ENCODE peak calls at places on chromosome 7, in ten cellular contexts. V is brain microvascular endothelial cell; F is colonic mucosa; J is BJ; Z is CD8-positive, alpha-beta T cell; L is right atrium auricular region; D is heart right ventricle; H is ovary; I is HL-60; T is OCI-LY7. Y is an unnamed sample.

GRCh38 chr7:91212592-91212991 is 51.6 kb upstream of the FZD1 start:
- DNase-seq in V (peak), F (no peak), J (no peak), Z (no peak), L (no peak), D (no peak), H (no peak), I (no peak), T (no peak), Y (peak)

GRCh38 chr7:75985518-75986146 is 8.8 kb downstream of the TMEM120A start:
- DNase-seq in V (no peak), F (peak), J (no peak), Z (no peak), L (no peak), D (no peak), H (peak), I (no peak), T (no peak), Y (no peak)

GRCh38 chr7:8371742-8372141 is 61.7 kb upstream of the NXPH1 start:
- DNase-seq in V (no peak), F (no peak), J (no peak), Z (no peak), L (no peak), D (no peak), H (no peak), I (no peak), T (no peak), Y (no peak)

GRCh38 chr7:40755438-40755837 is 620.6 kb downstream of the SUGCT start:
- DNase-seq in V (no peak), F (no peak), J (no peak), Z (no peak), L (no peak), D (no peak), H (no peak), I (no peak), T (no peak), Y (peak)

GRCh38 chr7:121020652-121021051 is 32.1 kb downstream of the CPED1 start:
- DNase-seq in V (no peak), F (no peak), J (no peak), Z (no peak), L (no peak), D (no peak), H (no peak), I (peak), T (no peak), Y (peak)

GRCh38 chr7:116542618-116543017 is 17.8 kb downstream of the CAV1 start:
- DNase-seq in V (peak), F (no peak), J (no peak), Z (no peak), L (no peak), D (no peak), H (no peak), I (no peak), T (no peak), Y (no peak)

GRCh38 chr7:99190359-99191009 is 17.4 kb downstream of the KPNA7 start:
- DNase-seq in V (no peak), F (no peak), J (no peak), Z (no peak), L (no peak), D (no peak), H (no peak), I (no peak), T (no peak), Y (no peak)

GRCh38 chr7:130368347-130368746 is 11.9 kb upstream of the CPA1 start:
- DNase-seq in V (no peak), F (no peak), J (no peak), Z (no peak), L (no peak), D (no peak), H (no peak), I (no peak), T (no peak), Y (no peak)

GRCh38 chr7:156191090-156191489 is 378.8 kb upstream of the SHH start:
- DNase-seq in V (no peak), F (no peak), J (no peak), Z (no peak), L (no peak), D (no peak), H (no peak), I (no peak), T (no peak), Y (no peak)

GRCh38 chr7:51255536-51256243 is 60.9 kb downstream of the COBL start:
- DNase-seq in V (no peak), F (no peak), J (no peak), Z (no peak), L (peak), D (no peak), H (no peak), I (no peak), T (no peak), Y (no peak)

GRCh38 chr7:69257592-69257991 is 340.7 kb upstream of the AUTS2 start:
- DNase-seq in V (no peak), F (no peak), J (no peak), Z (no peak), L (no peak), D (no peak), H (no peak), I (no peak), T (no peak), Y (no peak)

GRCh38 chr7:151376218-151376902 is 33.5 kb downstream of the WDR86 start:
- DNase-seq in V (no peak), F (no peak), J (no peak), Z (no peak), L (no peak), D (no peak), H (no peak), I (no peak), T (no peak), Y (no peak)

GRCh38 chr7:24545215-24545614 is 28.0 kb upstream of the PALS2 start:
- DNase-seq in V (no peak), F (no peak), J (no peak), Z (no peak), L (no peak), D (no peak), H (no peak), I (no peak), T (no peak), Y (no peak)

GRCh38 chr7:71566376-71566775 is 434.4 kb downstream of the GALNT17 start:
- DNase-seq in V (no peak), F (no peak), J (no peak), Z (no peak), L (no peak), D (no peak), H (no peak), I (no peak), T (no peak), Y (no peak)

GRCh38 chr7:24842449-24843241 is 85.4 kb upstream of the GSDME start:
- DNase-seq in V (no peak), F (no peak), J (no peak), Z (no peak), L (no peak), D (no peak), H (no peak), I (no peak), T (peak), Y (peak)

GRCh38 chr7:7209412-7210050 is 27.2 kb downstream of the C1GALT1 start:
- DNase-seq in V (no peak), F (no peak), J (no peak), Z (no peak), L (no peak), D (no peak), H (no peak), I (no peak), T (no peak), Y (no peak)

GRCh38 chr7:27073066-27073465 is 22.7 kb downstream of the HOXA1 start:
- DNase-seq in V (no peak), F (no peak), J (no peak), Z (no peak), L (no peak), D (no peak), H (no peak), I (peak), T (no peak), Y (no peak)

GRCh38 chr7:36119005-36119711 is 33.9 kb upstream of the EEPD1 start:
- DNase-seq in V (peak), F (peak), J (peak), Z (no peak), L (no peak), D (peak), H (no peak), I (peak), T (no peak), Y (peak)

GRCh38 chr7:17236161-17236560 is 62.3 kb upstream of the AHR start:
- DNase-seq in V (no peak), F (no peak), J (no peak), Z (no peak), L (no peak), D (no peak), H (no peak), I (no peak), T (no peak), Y (peak)

GRCh38 chr7:17236603-17237002 is 61.8 kb upstream of the AHR start:
- DNase-seq in V (peak), F (no peak), J (no peak), Z (no peak), L (no peak), D (no peak), H (no peak), I (no peak), T (no peak), Y (no peak)

GRCh38 chr7:17239046-17239445 is 59.4 kb upstream of the AHR start:
- DNase-seq in V (peak), F (no peak), J (no peak), Z (no peak), L (no peak), D (no peak), H (no peak), I (no peak), T (no peak), Y (peak)

GRCh38 chr7:17242504-17242903 is 55.9 kb upstream of the AHR start:
- DNase-seq in V (no peak), F (no peak), J (no peak), Z (no peak), L (no peak), D (no peak), H (no peak), I (no peak), T (no peak), Y (no peak)

GRCh38 chr7:17239683-17240521 is 58.5 kb upstream of the AHR start:
- DNase-seq in V (peak), F (no peak), J (no peak), Z (no peak), L (no peak), D (no peak), H (no peak), I (no peak), T (no peak), Y (peak)
- H3K4me3 ChIP-seq in V (no peak), F (no peak), J (no peak), Z (no peak), L (no peak), D (no peak), H (no peak), I (no peak), T (no peak), Y (no peak)

GRCh38 chr7:128676665-128677064 is 4.6 kb downstream of the GARIN1A start:
- DNase-seq in V (no peak), F (no peak), J (no peak), Z (no peak), L (no peak), D (no peak), H (no peak), I (no peak), T (no peak), Y (no peak)
- H3K4me3 ChIP-seq in V (no peak), F (no peak), J (no peak), Z (no peak), L (no peak), D (no peak), H (no peak), I (no peak), T (no peak), Y (no peak)

DNA sequence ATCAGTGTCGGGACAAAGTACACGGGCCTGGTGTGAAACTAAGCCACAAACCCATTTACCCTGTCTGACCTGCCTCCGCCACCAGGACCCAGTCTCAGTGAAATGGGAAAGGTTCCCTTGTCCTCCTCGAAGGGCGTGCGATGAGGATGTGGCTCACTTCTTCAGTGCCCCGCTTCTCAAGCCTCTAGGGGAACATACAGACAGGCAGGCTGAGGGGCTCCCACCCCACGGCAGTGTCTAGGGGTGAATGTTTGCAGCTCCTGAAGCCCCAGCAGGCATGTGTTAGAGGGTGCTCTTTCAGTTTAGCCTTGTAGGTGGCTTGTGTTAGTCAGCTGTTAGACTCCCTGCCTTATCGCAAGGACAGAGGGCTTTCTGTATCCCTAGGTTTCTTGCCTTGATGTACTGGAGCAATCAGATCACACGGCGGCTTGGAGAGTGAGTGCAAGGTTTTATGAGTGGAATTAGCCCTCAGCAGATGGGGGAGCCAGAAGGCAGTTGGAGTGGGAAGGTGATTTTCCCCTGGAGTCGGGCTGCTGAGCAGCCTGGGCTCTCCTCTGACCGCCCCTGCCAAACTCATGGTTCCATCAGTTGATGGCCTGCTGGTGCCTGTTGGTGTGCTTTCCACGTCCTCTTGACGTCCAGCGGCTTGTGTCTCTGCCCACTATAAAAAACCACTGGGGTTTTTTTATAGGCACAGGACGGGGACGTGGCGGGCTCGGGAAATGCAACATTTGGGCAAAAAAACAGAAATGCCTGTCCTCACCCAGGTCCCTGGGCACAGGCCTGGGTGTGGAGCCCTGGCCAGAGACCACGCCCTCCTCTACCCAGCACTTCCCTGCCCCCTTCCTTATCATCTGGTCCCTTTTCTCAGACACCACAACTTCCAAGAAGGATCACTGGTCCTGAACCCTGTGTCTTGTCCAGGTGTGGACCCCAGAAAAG is 786 bp downstream of the NUDT1 start:
- DNase-seq in V (no peak), F (peak), J (no peak), Z (peak), L (no peak), D (no peak), H (no peak), I (peak), T (peak), Y (peak)
- H3K4me3 ChIP-seq in V (peak), F (peak), J (peak), Z (peak), L (peak), D (peak), H (peak), I (peak), T (peak), Y (peak)

DNA sequence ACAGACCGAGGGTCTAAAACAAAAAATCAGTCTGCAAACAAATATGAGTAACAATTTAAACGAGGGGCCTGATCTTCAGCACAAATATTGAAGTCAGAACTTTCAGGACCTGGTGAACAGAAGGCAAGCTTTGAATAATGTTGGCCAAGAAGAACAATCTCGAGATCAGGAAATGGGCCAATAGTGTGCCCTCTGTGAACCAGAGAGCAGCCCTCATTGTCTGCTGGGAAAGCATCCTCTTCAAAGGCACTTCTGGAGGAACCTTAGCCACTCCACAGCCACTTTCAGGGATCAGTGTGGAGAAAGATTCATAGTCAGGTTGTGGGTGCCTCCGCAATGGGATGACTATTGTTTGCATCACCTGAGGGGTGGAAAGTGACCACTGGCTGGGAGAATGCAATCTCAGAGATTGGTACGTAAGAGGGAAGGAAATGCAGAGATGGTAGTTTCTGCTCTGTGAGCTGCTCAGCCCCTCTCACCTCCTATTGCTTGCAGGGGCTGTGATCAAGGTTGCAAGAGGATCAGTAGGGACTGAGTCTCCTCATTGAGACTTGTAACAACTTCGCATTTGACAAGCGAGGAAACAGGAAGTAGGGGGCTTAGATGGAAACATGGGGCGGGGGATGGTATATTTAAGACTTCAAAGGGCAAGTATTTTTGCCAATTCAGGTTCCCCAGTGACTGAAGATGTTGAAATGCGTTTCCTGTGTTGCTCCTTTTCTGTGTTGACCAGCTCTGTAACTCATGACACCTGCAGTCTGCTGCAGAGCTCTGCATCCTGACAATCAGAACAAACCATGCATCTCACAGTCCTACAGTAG is 28.4 kb upstream of the IFRD1 start:
- DNase-seq in V (no peak), F (no peak), J (no peak), Z (no peak), L (no peak), D (no peak), H (no peak), I (peak), T (peak), Y (no peak)
- H3K4me3 ChIP-seq in V (no peak), F (no peak), J (no peak), Z (no peak), L (no peak), D (no peak), H (no peak), I (no peak), T (peak), Y (no peak)

GRCh38 chr7:104929921-104930320 is 84.1 kb upstream of the KMT2E start:
- DNase-seq in V (no peak), F (no peak), J (no peak), Z (no peak), L (no peak), D (no peak), H (no peak), I (no peak), T (no peak), Y (no peak)

GRCh38 chr7:104926905-104927454 is 87.0 kb upstream of the KMT2E start:
- DNase-seq in V (no peak), F (no peak), J (no peak), Z (no peak), L (no peak), D (no peak), H (no peak), I (no peak), T (no peak), Y (no peak)

GRCh38 chr7:104923010-104923421 is 91.0 kb upstream of the KMT2E start:
- DNase-seq in V (peak), F (peak), J (peak), Z (peak), L (peak), D (peak), H (peak), I (peak), T (peak), Y (peak)

GRCh38 chr7:104928721-104929400 is 85.1 kb upstream of the KMT2E start:
- DNase-seq in V (no peak), F (no peak), J (no peak), Z (no peak), L (no peak), D (no peak), H (no peak), I (no peak), T (no peak), Y (no peak)

GRCh38 chr7:104926189-104926904 is 87.7 kb upstream of the KMT2E start:
- DNase-seq in V (no peak), F (no peak), J (no peak), Z (no peak), L (no peak), D (no peak), H (no peak), I (no peak), T (no peak), Y (no peak)
- H3K4me3 ChIP-seq in V (no peak), F (no peak), J (no peak), Z (no peak), L (no peak), D (no peak), H (no peak), I (no peak), T (no peak), Y (no peak)

GRCh38 chr7:4269746-4270145 is 412.3 kb upstream of the FOXK1 start:
- DNase-seq in V (no peak), F (peak), J (no peak), Z (peak), L (no peak), D (no peak), H (no peak), I (no peak), T (no peak), Y (no peak)

GRCh38 chr7:4270268-4270667 is 411.8 kb upstream of the FOXK1 start:
- DNase-seq in V (no peak), F (peak), J (no peak), Z (peak), L (peak), D (no peak), H (no peak), I (no peak), T (no peak), Y (no peak)

GRCh38 chr7:4272141-4272540 is 410.0 kb upstream of the FOXK1 start:
- DNase-seq in V (no peak), F (no peak), J (no peak), Z (no peak), L (no peak), D (no peak), H (no peak), I (no peak), T (no peak), Y (no peak)

GRCh38 chr7:4271716-4272015 is 410.4 kb upstream of the FOXK1 start:
- DNase-seq in V (no peak), F (no peak), J (no peak), Z (no peak), L (no peak), D (no peak), H (no peak), I (no peak), T (no peak), Y (no peak)

DNA sequence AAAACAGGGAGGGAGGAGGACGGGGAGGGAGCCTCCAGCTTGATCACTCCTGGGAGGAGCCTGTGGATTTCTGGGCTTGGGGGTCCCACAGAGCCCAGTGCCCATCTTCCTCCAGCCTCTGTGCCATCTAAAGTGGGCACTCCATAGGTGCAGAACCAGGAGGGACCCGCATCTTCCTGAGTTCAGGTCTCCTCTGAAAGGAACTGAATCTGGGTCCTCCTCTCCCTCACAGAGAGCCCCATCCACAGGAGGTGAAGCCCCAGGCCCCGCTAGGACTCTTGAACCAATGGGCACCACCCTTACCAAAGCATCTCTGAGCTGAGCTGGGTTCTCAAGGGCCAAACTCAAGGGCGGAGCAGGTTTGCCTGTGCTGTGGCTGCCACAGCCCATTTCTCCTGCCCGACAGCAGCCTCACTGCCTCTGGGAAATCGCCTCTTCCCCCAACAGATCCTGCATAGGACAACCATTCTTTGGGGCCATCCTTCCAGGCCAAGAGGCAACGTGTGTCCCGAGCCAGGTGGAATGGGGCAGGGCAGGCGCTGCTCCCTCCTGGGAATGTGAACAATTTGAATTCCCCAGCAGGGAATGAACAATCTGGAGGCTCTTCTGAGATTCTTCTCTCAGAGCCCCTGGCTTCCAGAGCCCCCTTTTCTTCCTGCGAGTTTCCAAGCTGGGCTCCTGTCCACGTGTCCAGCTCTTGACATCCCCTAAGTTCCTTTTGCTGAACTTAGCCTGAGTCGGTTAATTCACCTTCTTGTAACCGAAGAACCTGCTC is 411.0 kb upstream of the FOXK1 start:
- DNase-seq in V (no peak), F (peak), J (no peak), Z (no peak), L (no peak), D (no peak), H (no peak), I (no peak), T (no peak), Y (no peak)
- H3K4me3 ChIP-seq in V (no peak), F (no peak), J (no peak), Z (no peak), L (no peak), D (no peak), H (no peak), I (no peak), T (no peak), Y (no peak)

GRCh38 chr7:16348251-16348650 is 73.1 kb downstream of the CRPPA start:
- DNase-seq in V (no peak), F (no peak), J (no peak), Z (no peak), L (no peak), D (no peak), H (no peak), I (no peak), T (no peak), Y (peak)
- H3K4me3 ChIP-seq in V (no peak), F (no peak), J (no peak), Z (no peak), L (no peak), D (no peak), H (no peak), I (no peak), T (no peak), Y (no peak)

GRCh38 chr7:149284850-149285580 is 23.0 kb downstream of the ZNF783 start:
- DNase-seq in V (peak), F (peak), J (peak), Z (peak), L (peak), D (peak), H (peak), I (peak), T (peak), Y (peak)
- H3K4me3 ChIP-seq in V (peak), F (peak), J (peak), Z (peak), L (peak), D (peak), H (peak), I (peak), T (peak), Y (peak)

GRCh38 chr7:54880326-54880989 is 121.4 kb upstream of the SEC61G start:
- DNase-seq in V (no peak), F (peak), J (no peak), Z (no peak), L (no peak), D (no peak), H (no peak), I (no peak), T (no peak), Y (no peak)
- H3K4me3 ChIP-seq in V (no peak), F (no peak), J (no peak), Z (no peak), L (no peak), D (no peak), H (no peak), I (no peak), T (no peak), Y (no peak)

Y was measured in foreskin fibroblast.